ENCODE peak calls at places on chromosomes 16 and 17, in five cellular contexts. I is astrocyte of the cerebellum, W is fibroblast of pulmonary artery, Q is GM23338, O is choroid plexus epithelial cell. P is an unnamed sample.

GRCh38 chr16:50193594-50193993 is 40.5 kb downstream of the TENT4B start:
- DNase-seq in W (no peak), Q (no peak), I (no peak), O (no peak), P (no peak)

GRCh38 chr17:7673239-7673638 is 14.1 kb downstream of the TP53 start:
- DNase-seq in W (no peak), O (peak), I (no peak), Q (peak), P (no peak)

GRCh38 chr17:62744259-62744658 is 63.9 kb downstream of the MARCHF10 start:
- DNase-seq in I (no peak), O (no peak), Q (no peak), W (no peak), P (no peak)

GRCh38 chr16:65745201-65745600 is 621.3 kb upstream of the CDH5 start:
- DNase-seq in I (no peak), O (no peak), Q (no peak), W (no peak), P (no peak)

GRCh38 chr17:27576429-27577123 is 54.4 kb upstream of the LGALS9 start:
- DNase-seq in Q (no peak), I (no peak), O (no peak), W (no peak), P (no peak)

GRCh38 chr17:57420674-57421392 is 164.5 kb downstream of the MSI2 start:
- DNase-seq in W (no peak), I (no peak), Q (no peak), O (no peak), P (no peak)

GRCh38 chr17:49497147-49498036 is 2.3 kb downstream of the NGFR start:
- DNase-seq in O (no peak), I (no peak), Q (peak), W (no peak), P (peak)

GRCh38 chr16:88099563-88099890 is 148.3 kb downstream of the BANP start:
- DNase-seq in I (no peak), W (no peak), O (no peak), Q (no peak), P (no peak)

GRCh38 chr17:10290046-10290445 is 82.8 kb downstream of the MYH13 start:
- DNase-seq in O (no peak), Q (no peak), W (peak), I (no peak), P (no peak)

GRCh38 chr16:2483160-2483559 is 8.2 kb downstream of the TBC1D24 start:
- DNase-seq in W (no peak), Q (no peak), O (no peak), I (no peak), P (no peak)

GRCh38 chr17:17809527-17810373 is 27.0 kb downstream of the SREBF1 start:
- DNase-seq in Q (peak), O (peak), I (no peak), W (peak), P (no peak)

GRCh38 chr16:10181196-10182162 is 749 bp downstream of the GRIN2A start:
- DNase-seq in W (peak), Q (peak), I (peak), O (peak), P (no peak)

GRCh38 chr16:84475643-84476240 is 28.7 kb downstream of the MEAK7 start:
- DNase-seq in W (no peak), O (no peak), Q (no peak), I (no peak), P (peak)

GRCh38 chr17:1413281-1413791 is 13.3 kb upstream of the YWHAE start:
- DNase-seq in Q (no peak), O (peak), I (peak), W (peak), P (peak)

GRCh38 chr16:50021509-50021908 is 3.5 kb upstream of the CNEP1R1 start:
- DNase-seq in O (peak), Q (peak), W (no peak), I (no peak), P (no peak)

GRCh38 chr17:51087072-51087757 is 33.5 kb downstream of the SPAG9 start:
- DNase-seq in I (no peak), W (no peak), Q (no peak), O (no peak), P (no peak)

GRCh38 chr17:6476061-6476833 is 32.0 kb downstream of the PIMREG start:
- DNase-seq in Q (no peak), W (no peak), I (no peak), O (no peak), P (no peak)

GRCh38 chr17:48106802-48107136 is 797 bp upstream of the SNX11 start:
- DNase-seq in O (no peak), I (no peak), Q (no peak), W (no peak), P (no peak)

GRCh38 chr17:45906927-45907622 is 12.7 kb downstream of the MAPT start:
- DNase-seq in I (no peak), Q (no peak), O (no peak), W (no peak), P (no peak)

GRCh38 chr17:17698869-17699351 is 17.7 kb downstream of the RAI1 start:
- DNase-seq in Q (peak), W (no peak), O (no peak), I (no peak), P (no peak)

GRCh38 chr17:75590849-75591721 is 3.5 kb downstream of the MYO15B start:
- DNase-seq in O (no peak), W (no peak), Q (no peak), I (no peak), P (no peak)

GRCh38 chr16:69187387-69187890 is 475 bp downstream of the SNTB2 start:
- DNase-seq in Q (peak), O (no peak), I (no peak), W (peak), P (no peak)

GRCh38 chr17:49775546-49776260 is 11.8 kb upstream of the FAM117A start:
- DNase-seq in I (no peak), W (peak), Q (peak), O (peak), P (no peak)

GRCh38 chr16:3879258-3879886 is 1.1 kb downstream of the CREBBP start:
- DNase-seq in W (no peak), O (peak), I (no peak), Q (peak), P (peak)

GRCh38 chr17:31494259-31495048 is 103.0 kb downstream of the RAB11FIP4 start:
- DNase-seq in I (no peak), Q (no peak), W (no peak), O (no peak), P (no peak)

GRCh38 chr16:58456193-58456592 is 43.8 kb upstream of the NDRG4 start:
- DNase-seq in Q (no peak), W (peak), O (no peak), I (no peak), P (no peak)

GRCh38 chr16:58511933-58512815 is 3.1 kb upstream of the SETD6 start:
- DNase-seq in O (peak), W (peak), I (peak), Q (peak), P (no peak)

GRCh38 chr17:32998893-32999240 is 7.2 kb downstream of the SPACA3 start:
- DNase-seq in I (no peak), O (peak), Q (no peak), W (peak), P (no peak)

GRCh38 chr16:13312063-13312462 is 410.7 kb downstream of the SHISA9 start:
- DNase-seq in I (no peak), O (no peak), Q (no peak), W (no peak), P (no peak)

GRCh38 chr17:65564793-65565192 is 3.3 kb upstream of the AXIN2 start:
- DNase-seq in Q (no peak), I (no peak), O (peak), W (peak), P (no peak)

GRCh38 chr16:66290431-66290830 is 76.1 kb upstream of the CDH5 start:
- DNase-seq in W (no peak), I (no peak), O (no peak), Q (no peak), P (peak)

GRCh38 chr16:74680681-74681080 is 14.0 kb upstream of the RFWD3 start:
- DNase-seq in W (no peak), O (no peak), I (peak), Q (no peak), P (no peak)

GRCh38 chr17:55301521-55302406 is 37.0 kb downstream of the HLF start:
- DNase-seq in I (no peak), W (peak), Q (no peak), O (peak), P (no peak)

GRCh38 chr16:29763326-29763725 is 14.7 kb upstream of the ZG16 start:
- DNase-seq in W (no peak), O (no peak), I (no peak), Q (no peak), P (no peak)

GRCh38 chr16:583470-583814 is 6.4 kb upstream of the RAB40C start:
- DNase-seq in W (no peak), Q (peak), I (no peak), O (no peak), P (no peak)

GRCh38 chr16:11128211-11129123 is 127.5 kb downstream of the SOCS1 start:
- DNase-seq in W (peak), O (peak), Q (no peak), I (no peak), P (no peak)

GRCh38 chr17:48804936-48805411 is 12.1 kb downstream of the TTLL6 start:
- DNase-seq in O (peak), I (peak), Q (peak), W (peak), P (no peak)

GRCh38 chr16:2740476-2740875 is 12.0 kb upstream of the SRRM2 start:
- DNase-seq in O (no peak), W (no peak), I (no peak), Q (no peak), P (no peak)

GRCh38 chr17:9924735-9925191 is 19.7 kb upstream of the RCVRN start:
- DNase-seq in I (peak), W (peak), Q (peak), O (peak), P (no peak)

GRCh38 chr16:20348365-20349185 is 3.9 kb downstream of the UMOD start:
- DNase-seq in O (no peak), I (no peak), W (no peak), Q (peak), P (no peak)
- TF ChIP-seq CTCF in O (no peak), I (no peak), W (no peak), Q (peak), P (no peak)

GRCh38 chr16:55571191-55571897 is 4.9 kb downstream of the CAPNS2 start:
- DNase-seq in O (no peak), W (no peak), Q (no peak), I (no peak), P (no peak)

GRCh38 chr16:55568151-55568693 is 1.7 kb downstream of the CAPNS2 start:
- DNase-seq in I (no peak), O (no peak), Q (no peak), W (no peak), P (no peak)

GRCh38 chr16:55572439-55572838 is 6.0 kb downstream of the CAPNS2 start:
- DNase-seq in O (no peak), W (peak), Q (peak), I (no peak), P (no peak)

GRCh38 chr16:55569025-55569424 is 2.5 kb downstream of the CAPNS2 start:
- DNase-seq in I (peak), Q (no peak), W (peak), O (peak), P (no peak)

GRCh38 chr16:55570159-55570558 is 3.7 kb downstream of the CAPNS2 start:
- DNase-seq in O (no peak), Q (no peak), W (no peak), I (no peak), P (no peak)
- TF ChIP-seq CTCF in O (no peak), Q (no peak), W (no peak), I (no peak), P (no peak)

DNA sequence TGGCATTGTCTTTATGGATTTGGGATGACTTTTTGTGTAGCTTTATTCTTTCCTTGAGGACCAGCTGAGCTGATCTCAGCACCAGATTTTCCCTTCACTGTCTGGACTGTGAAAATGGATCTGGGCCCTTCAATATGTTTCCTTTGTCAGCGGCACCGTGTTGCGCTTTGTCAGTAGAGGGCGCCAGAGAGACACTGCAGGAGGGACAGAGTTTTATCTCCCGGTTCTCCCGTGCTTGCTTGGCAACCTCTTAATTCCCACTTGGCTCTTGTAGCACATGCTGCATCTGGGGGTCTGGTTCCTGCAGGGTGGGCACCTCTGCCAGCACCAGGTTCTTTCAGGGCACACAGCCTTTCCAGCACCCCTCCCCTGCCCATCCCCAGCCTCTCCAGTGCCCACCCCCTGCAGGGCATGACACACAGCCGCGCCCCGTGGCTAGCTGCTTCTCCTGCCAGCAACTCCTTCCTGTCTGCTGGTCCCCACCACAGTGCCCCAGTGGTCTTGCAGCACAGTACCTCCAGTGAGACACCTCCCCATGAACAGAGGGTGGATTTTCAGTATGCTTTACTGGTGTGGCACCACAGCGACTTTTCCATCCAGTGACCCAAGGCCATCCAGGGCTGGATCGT is 19.6 kb downstream of the OR1D5 start:
- DNase-seq in I (no peak), W (no peak), Q (peak), O (no peak), P (peak)
- TF ChIP-seq CTCF in I (peak), W (peak), Q (peak), O (peak), P (no peak)

DNA sequence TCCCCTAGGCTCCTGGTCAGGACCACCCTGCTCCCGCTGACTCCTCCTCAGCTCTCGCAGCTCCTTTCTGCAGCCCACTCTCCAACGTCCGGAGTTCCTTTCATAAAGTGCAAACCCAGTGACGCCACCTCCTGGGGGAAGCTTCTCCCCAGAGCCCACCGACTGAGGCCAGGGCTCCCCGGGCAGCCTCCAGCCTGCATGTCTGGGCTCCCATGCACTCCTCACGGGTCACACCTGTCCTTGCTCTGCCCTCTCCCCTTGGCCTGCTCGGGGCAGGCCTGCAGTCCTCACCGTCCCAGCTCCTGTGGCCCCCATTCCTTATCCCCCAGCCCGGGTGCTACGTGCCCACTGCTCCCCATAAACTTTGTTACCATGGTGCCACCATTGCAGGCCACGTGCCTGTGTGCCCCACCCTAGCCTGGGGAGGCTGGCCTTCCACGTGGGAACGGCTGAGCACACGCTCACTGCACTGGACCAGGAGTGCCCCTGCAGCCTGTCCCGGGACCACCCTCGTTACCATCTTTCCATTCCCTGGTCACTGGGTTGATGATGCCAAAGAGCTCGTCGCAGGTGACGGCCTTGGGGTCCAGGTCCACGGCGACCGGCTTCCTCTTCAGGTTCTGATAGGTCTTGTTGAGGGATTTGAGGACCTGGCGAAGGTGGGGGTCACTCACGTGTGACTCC is 84.9 kb downstream of the DNAH17 start:
- DNase-seq in W (no peak), Q (peak), O (no peak), I (no peak), P (no peak)
- TF ChIP-seq CTCF in W (no peak), Q (peak), O (no peak), I (no peak), P (no peak)

DNA sequence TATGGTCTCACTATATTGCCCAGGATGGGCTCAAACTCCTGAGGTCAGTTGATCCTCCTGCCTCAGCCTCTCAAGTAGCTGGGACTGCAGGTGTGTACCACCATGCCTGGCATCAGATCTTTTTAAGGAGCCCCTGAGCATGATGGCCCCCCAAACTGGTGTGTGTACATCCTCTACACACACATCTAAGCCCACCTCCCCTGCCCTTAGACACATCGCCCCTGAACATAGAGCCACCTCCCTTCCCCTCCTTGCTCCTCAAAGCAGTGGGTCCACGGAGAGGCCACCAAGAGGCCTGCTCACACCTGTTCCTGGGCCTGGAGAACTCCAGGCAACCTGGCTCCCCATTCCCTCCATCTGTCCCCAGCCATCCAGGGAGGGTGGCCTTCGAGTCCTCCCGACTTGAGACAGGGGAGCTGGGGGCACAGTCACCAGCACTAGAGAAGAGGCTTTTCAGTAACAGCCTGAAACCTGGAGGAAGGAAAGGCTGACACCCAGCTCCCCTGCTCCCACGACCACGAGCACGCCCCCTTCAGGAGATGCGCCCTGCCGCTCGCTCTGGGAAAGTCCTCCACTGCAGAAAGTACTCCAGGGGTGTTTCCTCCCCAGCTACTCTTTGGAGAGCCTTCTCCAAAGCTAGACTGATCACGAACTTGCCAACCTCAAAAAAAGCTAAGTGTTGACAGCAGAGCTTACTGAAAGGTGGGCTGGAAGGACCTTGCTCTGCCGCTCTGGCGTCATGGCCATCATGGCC is 12.6 kb upstream of the PRR29 start:
- DNase-seq in I (no peak), O (no peak), Q (peak), W (no peak), P (no peak)
- TF ChIP-seq CTCF in I (no peak), O (no peak), Q (peak), W (no peak), P (no peak)

P was measured in coronary artery.